ENCODE peak calls at places on chromosomes 6 and 20, in nine cellular contexts. J is stimulated activated naive CD8-positive, alpha-beta T cell treated with anti-CD3 and anti-CD28 coated beads, Interleukin-15, amount 100 ng/mL, for 72 hours; U is activated T-cell treated with anti-CD3 and anti-CD28 coated beads, Interleukin-2, amount 50 U/mL, for 4 hours; T is lower lobe of right lung; C is activated CD8-positive, alpha-beta T cell treated with anti-CD3 and anti-CD28 coated beads, Interleukin-2, amount 10 ng/mL, durations not matched to agents 7 days and 5 days; G is heart right ventricle; F is Right ventricle myocardium inferior; E is left ventricle myocardium superior; I is RWPE2. N is an unnamed sample.

GRCh38 chr6:37483502-37483901 is 16.2 kb downstream of the CCDC167 start:
- ATAC-seq in E (no peak), J (no peak), U (no peak), I (no peak), C (no peak), T (no peak), G (no peak), F (no peak), N (no peak)

GRCh38 chr6:105797313-105797970 is 288.7 kb upstream of the PRDM1 start:
- ATAC-seq in G (no peak), E (no peak), F (no peak), J (no peak), C (no peak), I (no peak), U (no peak), T (no peak), N (no peak)

GRCh38 chr6:54719633-54720032 is 126.9 kb upstream of the FAM83B start:
- ATAC-seq in J (no peak), F (no peak), I (no peak), U (no peak), E (no peak), G (no peak), T (no peak), C (no peak), N (no peak)

GRCh38 chr6:33815854-33816253 is 12.1 kb upstream of the MLN start:
- ATAC-seq in E (no peak), I (peak; percentile 55), T (no peak), G (no peak), J (peak; percentile 45), U (peak; percentile 40), C (peak; percentile 53), F (no peak), N (no peak)

GRCh38 chr20:19022791-19023448 is 189.5 kb upstream of the SLC24A3 start:
- ATAC-seq in C (no peak), T (no peak), J (no peak), G (no peak), E (no peak), I (no peak), U (no peak), F (no peak), N (no peak)

GRCh38 chr6:12356983-12357972 is 67.1 kb downstream of the EDN1 start:
- ATAC-seq in E (no peak), T (peak; percentile 55), G (no peak), F (no peak), C (no peak), I (no peak), U (no peak), J (no peak), N (no peak)

GRCh38 chr6:18674346-18674745 is 287.2 kb downstream of the RNF144B start:
- ATAC-seq in C (no peak), G (no peak), J (no peak), E (no peak), T (no peak), I (no peak), U (no peak), F (no peak), N (no peak)

GRCh38 chr6:111921108-111921507 is 47.9 kb upstream of the FYN start:
- ATAC-seq in T (no peak), U (no peak), G (no peak), I (no peak), J (no peak), C (no peak), F (no peak), E (no peak), N (no peak)

GRCh38 chr20:34220581-34220980 is 20.6 kb upstream of the ASIP start:
- ATAC-seq in U (no peak), C (no peak), E (no peak), T (no peak), J (no peak), G (no peak), F (no peak), I (peak; percentile 58), N (no peak)

N was measured in gastroesophageal sphincter.